ENCODE peak calls at places on chromosomes 7 and 10, in nine cellular contexts. K, H, A, I, S, J, B, P and G are unnamed samples.

GRCh38 chr7:10707519-10707918 is 266.2 kb upstream of the PHF14 start:
- DNase-seq in K (no peak), H (no peak), A (no peak), I (no peak), S (no peak), J (no peak), B (no peak), P (no peak), G (no peak)

GRCh38 chr7:23404546-23405239 is 65.6 kb downstream of the IGF2BP3 start:
- DNase-seq in K (no peak), H (no peak), A (no peak), I (no peak), S (no peak), J (no peak), B (no peak), P (no peak), G (no peak)

GRCh38 chr7:147678943-147679342 is 911.6 kb upstream of the C7orf33 start:
- DNase-seq in K (no peak), H (no peak), A (no peak), I (no peak), S (no peak), J (no peak), B (no peak), P (no peak), G (no peak)

GRCh38 chr10:128661404-128662197 is 535.4 kb upstream of the MKI67 start:
- DNase-seq in K (no peak), H (no peak), A (no peak), I (no peak), S (no peak), J (no peak), B (no peak), P (no peak), G (no peak)

GRCh38 chr7:115561341-115562110 is 469.0 kb downstream of the TFEC start:
- DNase-seq in K (peak; percentile 44), H (no peak), A (no peak), I (peak; percentile 22), S (no peak), J (peak; percentile 97), B (no peak), P (no peak), G (no peak)

GRCh38 chr10:91681361-91682276 is 48.7 kb upstream of the PPP1R3C start:
- DNase-seq in K (no peak), H (no peak), A (no peak), I (peak; percentile 39), S (no peak), J (no peak), B (peak; percentile 13), P (no peak), G (no peak)

GRCh38 chr10:43258922-43259247 is 8.0 kb downstream of the RASGEF1A start:
- DNase-seq in K (no peak), H (no peak), A (no peak), I (no peak), S (no peak), J (no peak), B (no peak), P (no peak), G (no peak)

GRCh38 chr7:135771961-135772638 is 23.5 kb upstream of the FAM180A start:
- DNase-seq in K (peak; percentile 57), H (no peak), A (no peak), I (peak; percentile 41), S (no peak), J (peak; percentile 62), B (no peak), P (no peak), G (peak; percentile 26)

GRCh38 chr7:54542920-54543539 is 855 bp downstream of the VSTM2A start:
- DNase-seq in K (peak; percentile 53), H (no peak), A (no peak), I (peak; percentile 33), S (no peak), J (peak; percentile 8), B (no peak), P (no peak), G (peak; percentile 31)

GRCh38 chr10:104403625-104404024 is 50.0 kb downstream of the CFAP58 start:
- DNase-seq in K (no peak), H (no peak), A (no peak), I (no peak), S (no peak), J (no peak), B (no peak), P (no peak), G (no peak)

GRCh38 chr10:104406715-104407517 is 53.3 kb downstream of the CFAP58 start:
- DNase-seq in K (peak; percentile 59), H (no peak), A (no peak), I (peak; percentile 67), S (no peak), J (peak; percentile 22), B (no peak), P (no peak), G (peak; percentile 49)
- TF ChIP-seq CTCF in K (peak; percentile 68), H (peak; percentile 57), A (peak; percentile 26), I (peak; percentile 54), S (peak; percentile 44), J (peak; percentile 54), B (no peak), P (peak; percentile 17), G (peak; percentile 94)

DNA sequence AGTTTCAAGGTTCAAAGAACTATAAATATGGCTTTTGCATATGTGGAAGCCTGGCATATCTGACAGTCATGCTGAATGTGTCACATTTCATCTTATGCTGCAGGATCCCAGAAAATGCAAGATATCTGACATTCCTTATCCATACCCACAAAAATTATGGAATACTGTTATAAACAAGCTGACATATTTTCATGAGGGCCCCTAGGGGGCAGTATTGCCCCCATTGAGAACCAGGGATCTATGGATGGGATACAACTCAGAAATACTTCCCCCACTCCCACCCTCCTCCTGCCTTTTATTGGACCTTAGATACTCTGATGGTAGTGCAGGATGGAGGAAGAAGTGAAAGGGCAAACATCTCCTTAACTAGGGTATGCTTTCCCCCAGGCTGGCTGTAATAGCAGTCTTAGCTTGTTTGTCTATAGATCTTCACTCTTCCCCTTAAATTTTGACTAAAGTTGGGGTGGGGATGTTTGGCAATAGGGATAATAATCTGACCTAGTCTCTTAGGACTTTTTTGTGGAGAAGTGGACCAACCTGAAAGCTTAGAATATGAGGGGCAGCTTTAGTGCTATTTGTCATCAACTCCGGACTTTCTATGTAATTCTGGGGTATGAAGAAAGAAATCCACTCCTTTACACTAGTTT is 3.5 kb upstream of the GNGT1 start:
- DNase-seq in K (no peak), H (no peak), A (no peak), I (peak; percentile 50), S (no peak), J (no peak), B (no peak), P (no peak), G (no peak)
- TF ChIP-seq CTCF in K (peak; percentile 84), H (peak; percentile 13), A (peak; percentile 89), I (peak; percentile 69), S (peak; percentile 54), J (peak; percentile 86), B (peak; percentile 11), P (peak; percentile 66), G (peak; percentile 84)

GRCh38 chr7:42639930-42640329 is 271.9 kb downstream of the C7orf25 start:
- DNase-seq in K (no peak), H (no peak), A (no peak), I (no peak), S (no peak), J (no peak), B (no peak), P (no peak), G (no peak)
- TF ChIP-seq CTCF in K (no peak), H (no peak), A (no peak), I (peak; percentile 23), S (no peak), J (peak; percentile 29), B (no peak), P (no peak), G (no peak)

DNA sequence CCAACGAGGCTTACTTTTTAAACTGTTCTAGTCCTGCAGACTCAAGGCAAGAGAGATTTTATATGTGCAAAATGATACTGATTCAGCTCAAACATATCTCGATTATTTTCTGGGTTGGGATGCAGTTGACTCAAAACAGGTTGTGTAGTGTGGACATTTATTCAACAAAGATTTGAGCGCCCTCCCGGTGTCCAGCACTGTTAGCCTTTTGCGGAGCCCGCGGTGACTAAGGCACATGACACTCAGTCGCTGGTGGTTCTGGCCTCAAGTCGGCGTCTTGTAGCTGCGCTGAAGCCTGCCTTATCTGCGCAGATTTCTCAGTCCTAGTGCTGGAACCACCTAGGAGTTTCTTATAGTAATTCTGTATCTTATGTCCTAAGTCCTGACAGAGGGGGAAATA is 938 bp upstream of the CADPS2 start:
- DNase-seq in K (peak; percentile 32), H (no peak), A (peak; percentile 62), I (peak; percentile 62), S (peak; percentile 61), J (peak; percentile 82), B (peak; percentile 84), P (peak; percentile 85), G (no peak)
- TF ChIP-seq CTCF in K (no peak), H (no peak), A (no peak), I (peak; percentile 32), S (no peak), J (peak; percentile 59), B (no peak), P (no peak), G (no peak)

GRCh38 chr7:130756316-130756715 is 22.3 kb upstream of the KLF14 start:
- DNase-seq in K (no peak), H (no peak), A (no peak), I (no peak), S (no peak), J (no peak), B (no peak), P (no peak), G (no peak)

DNA sequence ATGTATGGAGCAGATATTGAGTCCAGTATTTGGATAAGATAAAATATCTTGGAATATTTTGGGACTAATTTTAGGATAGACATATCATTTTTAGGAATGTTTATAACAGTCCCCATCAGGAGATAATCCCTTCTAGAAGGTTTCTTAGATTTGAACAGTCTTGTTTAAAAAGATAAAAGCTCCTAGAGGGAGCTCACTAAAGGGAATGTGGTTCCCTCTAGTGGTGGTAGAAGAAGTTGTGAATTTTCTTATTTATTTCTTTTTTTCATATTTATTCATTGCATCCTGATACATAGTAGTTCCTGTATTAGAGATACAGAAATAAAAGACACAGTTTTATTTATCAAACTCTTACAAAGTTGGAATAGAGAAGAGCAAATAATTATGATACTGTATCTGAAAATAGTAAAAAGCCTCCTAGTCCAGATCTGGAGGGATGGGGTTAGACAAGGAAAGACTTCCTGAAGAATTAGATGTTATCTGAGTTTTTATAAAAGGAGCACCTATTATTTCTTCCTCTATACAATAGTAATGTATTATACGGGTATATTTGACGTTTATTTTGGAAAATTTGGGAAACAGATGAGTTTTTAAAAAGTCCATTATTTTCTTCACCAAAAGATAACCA is 24.5 kb upstream of the KLF14 start:
- DNase-seq in K (peak; percentile 57), H (no peak), A (no peak), I (peak; percentile 61), S (no peak), J (no peak), B (no peak), P (no peak), G (no peak)
- TF ChIP-seq CTCF in K (peak; percentile 49), H (peak; percentile 24), A (peak; percentile 90), I (peak; percentile 30), S (peak; percentile 69), J (peak; percentile 41), B (no peak), P (peak; percentile 70), G (peak; percentile 85)

GRCh38 chr10:103696411-103697145 is 158.8 kb downstream of the SH3PXD2A start:
- DNase-seq in K (peak; percentile 48), H (peak; percentile 41), A (peak; percentile 60), I (peak; percentile 95), S (peak; percentile 85), J (peak; percentile 98), B (peak; percentile 61), P (peak; percentile 41), G (peak; percentile 95)
- TF ChIP-seq CTCF in K (peak; percentile 60), H (no peak), A (peak; percentile 6), I (peak; percentile 57), S (no peak), J (peak; percentile 76), B (no peak), P (peak; percentile 42), G (peak; percentile 60)

GRCh38 chr7:103094102-103094501 is 19.2 kb downstream of the ARMC10 start:
- DNase-seq in K (no peak), H (no peak), A (no peak), I (no peak), S (no peak), J (no peak), B (no peak), P (no peak), G (no peak)
- TF ChIP-seq CTCF in K (no peak), H (no peak), A (no peak), I (no peak), S (no peak), J (no peak), B (no peak), P (no peak), G (peak; percentile 33)